ENCODE peak calls at places on chromosomes 12 and 14, in nine cellular contexts. F, C, L, E, G, O, P, X and I are unnamed samples.
A peak's percentile ranks its signal among the peaks of the same experiment; 100 is the strongest.

GRCh38 chr12:10184261-10184843 is 5.5 kb downstream of the TMEM52B start:
- DNase-seq in F (no peak), C (no peak), L (no peak), E (no peak), G (no peak), O (no peak), P (no peak), X (no peak), I (no peak)

GRCh38 chr14:57122129-57122528 is 146.6 kb downstream of the EXOC5 start:
- DNase-seq in F (no peak), C (no peak), L (no peak), E (no peak), G (no peak), O (no peak), P (no peak), X (no peak), I (no peak)

GRCh38 chr12:107522692-107523477 is 162.7 kb upstream of the PWP1 start:
- DNase-seq in F (peak; percentile 20), C (no peak), L (no peak), E (no peak), G (peak; percentile 21), O (no peak), P (no peak), X (no peak), I (no peak)

GRCh38 chr12:19239616-19240234 is 110.2 kb downstream of the PLEKHA5 start:
- DNase-seq in F (no peak), C (no peak), L (no peak), E (no peak), G (no peak), O (no peak), P (no peak), X (no peak), I (no peak)

GRCh38 chr14:54805521-54806322 is 96.9 kb downstream of the GCH1 start:
- DNase-seq in F (peak; percentile 62), C (peak; percentile 82), L (peak; percentile 68), E (peak; percentile 69), G (peak; percentile 86), O (peak; percentile 79), P (peak; percentile 85), X (peak; percentile 80), I (peak; percentile 89)

GRCh38 chr14:64788706-64789105 is 84.5 kb downstream of the PLEKHG3 start:
- DNase-seq in F (no peak), C (no peak), L (peak; percentile 37), E (no peak), G (peak; percentile 16), O (peak; percentile 76), P (peak; percentile 15), X (no peak), I (no peak)

GRCh38 chr14:61452452-61452851 is 131.1 kb downstream of the PRKCH start:
- DNase-seq in F (no peak), C (no peak), L (no peak), E (no peak), G (no peak), O (no peak), P (no peak), X (no peak), I (no peak)

GRCh38 chr14:49950275-49951250 is 57.7 kb downstream of the ARF6 start:
- DNase-seq in F (no peak), C (no peak), L (peak; percentile 66), E (peak; percentile 96), G (no peak), O (no peak), P (no peak), X (peak; percentile 88), I (no peak)

GRCh38 chr12:13204428-13204827 is 7.9 kb downstream of the EMP1 start:
- DNase-seq in F (no peak), C (no peak), L (no peak), E (no peak), G (no peak), O (no peak), P (no peak), X (no peak), I (no peak)

GRCh38 chr14:77406718-77407117 is 16.6 kb downstream of the NOXRED1 start:
- DNase-seq in F (no peak), C (no peak), L (no peak), E (no peak), G (peak; percentile 32), O (no peak), P (no peak), X (no peak), I (no peak)

GRCh38 chr12:51521554-51522276 is 69.3 kb upstream of the SCN8A start:
- DNase-seq in F (no peak), C (no peak), L (no peak), E (no peak), G (no peak), O (no peak), P (no peak), X (no peak), I (no peak)

GRCh38 chr12:62484234-62484633 is 17.6 kb downstream of the MON2 start:
- DNase-seq in F (no peak), C (no peak), L (no peak), E (no peak), G (no peak), O (no peak), P (no peak), X (no peak), I (no peak)

GRCh38 chr14:56487761-56488160 is 91.8 kb upstream of the TMEM260 start:
- DNase-seq in F (no peak), C (no peak), L (no peak), E (no peak), G (no peak), O (no peak), P (no peak), X (no peak), I (no peak)

DNA sequence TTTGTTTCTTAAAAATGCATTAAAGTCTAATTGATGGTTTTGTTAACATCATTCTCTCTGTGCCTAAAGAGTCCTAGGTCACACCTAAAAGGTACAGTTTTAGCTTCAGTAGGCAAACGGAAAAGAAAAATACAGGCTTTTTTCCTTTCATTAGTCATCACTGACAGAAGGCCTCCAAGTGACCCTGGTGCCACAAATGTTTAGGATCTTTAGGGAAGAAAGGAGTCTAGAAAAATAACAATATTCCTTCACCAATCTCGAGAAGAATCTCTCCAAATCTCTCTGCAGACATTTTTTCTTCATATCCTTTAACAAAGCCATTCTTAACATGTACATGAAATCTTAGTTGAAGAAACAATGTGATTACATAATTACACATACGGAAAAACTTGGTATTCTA is 2.0 kb downstream of the DENND5B start:
- DNase-seq in F (no peak), C (no peak), L (no peak), E (no peak), G (no peak), O (no peak), P (no peak), X (no peak), I (no peak)
- H3K27me3 ChIP-seq in F (no peaks in the 10 kb centered on the region), C (no peaks in the 10 kb centered on the region), L (no peaks in the 10 kb centered on the region), E (no peaks in the 10 kb centered on the region), G (peaks cover 8% of the 10 kb centered on the region), O (no peaks in the 10 kb centered on the region), P (no peaks in the 10 kb centered on the region), X (no peaks in the 10 kb centered on the region), I (no peaks in the 10 kb centered on the region)

GRCh38 chr12:97283297-97283696 is 179.3 kb upstream of the RMST start:
- DNase-seq in F (no peak), C (no peak), L (no peak), E (no peak), G (peak; percentile 30), O (no peak), P (no peak), X (no peak), I (no peak)

GRCh38 chr12:97292588-97292987 is 170.0 kb upstream of the RMST start:
- DNase-seq in F (no peak), C (no peak), L (no peak), E (no peak), G (no peak), O (no peak), P (no peak), X (no peak), I (no peak)

DNA sequence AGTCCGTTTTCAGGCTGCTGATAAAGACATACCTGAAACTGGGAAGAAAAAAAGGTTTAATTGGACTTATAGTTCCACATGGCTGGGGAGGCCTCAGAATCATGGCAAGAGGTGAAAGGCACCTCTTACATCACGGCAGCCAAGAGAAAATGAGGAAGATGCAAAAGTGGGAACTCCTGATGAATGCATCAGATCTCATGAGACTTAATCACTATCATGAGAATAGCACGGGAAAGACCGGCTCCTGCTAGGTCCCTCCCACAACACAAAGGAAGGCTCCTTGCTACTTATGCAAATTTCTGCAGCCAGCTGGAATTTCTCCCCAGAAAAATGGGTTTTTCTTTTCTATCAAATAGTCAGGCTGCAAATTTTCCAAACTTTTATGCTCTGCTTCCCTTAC is 174.1 kb upstream of the RMST start:
- DNase-seq in F (no peak), C (no peak), L (no peak), E (no peak), G (no peak), O (no peak), P (no peak), X (no peak), I (no peak)
- TF ChIP-seq POLR2A in F (no peak), C (no peak), L (no peak), E (no peak), G (no peak), O (no peak), P (no peak), X (no peak), I (no peak)

GRCh38 chr12:100199023-100199346 is 1.6 kb upstream of the ACTR6 start:
- DNase-seq in F (no peak), C (no peak), L (no peak), E (no peak), G (no peak), O (no peak), P (no peak), X (no peak), I (no peak)

GRCh38 chr12:100199347-100200136 is 1.1 kb upstream of the ACTR6 start:
- DNase-seq in F (peak; percentile 73), C (peak; percentile 67), L (peak; percentile 52), E (peak; percentile 68), G (peak; percentile 82), O (peak; percentile 64), P (no peak), X (peak; percentile 89), I (peak; percentile 82)

GRCh38 chr12:100201604-100202423 is 1.2 kb downstream of the ACTR6 start:
- DNase-seq in F (no peak), C (no peak), L (no peak), E (no peak), G (peak; percentile 25), O (no peak), P (no peak), X (no peak), I (no peak)

GRCh38 chr12:100200450-100201181 is at the start of gene ACTR6:
- DNase-seq in F (peak; percentile 93), C (peak; percentile 96), L (peak; percentile 92), E (peak; percentile 96), G (peak; percentile 97), O (peak; percentile 91), P (peak; percentile 97), X (peak; percentile 97), I (peak; percentile 98)

GRCh38 chr12:100197486-100197885 is 3.1 kb upstream of the ACTR6 start:
- DNase-seq in F (no peak), C (no peak), L (no peak), E (no peak), G (no peak), O (no peak), P (no peak), X (no peak), I (no peak)
- H3K27ac ChIP-seq in F (no peak overlapping the region), C (no peak overlapping the region), L (no peak overlapping the region), E (no peak overlapping the region), G (no peak overlapping the region), O (no peak overlapping the region), P (no peak overlapping the region), X (no peak overlapping the region), I (no peak overlapping the region)

DNA sequence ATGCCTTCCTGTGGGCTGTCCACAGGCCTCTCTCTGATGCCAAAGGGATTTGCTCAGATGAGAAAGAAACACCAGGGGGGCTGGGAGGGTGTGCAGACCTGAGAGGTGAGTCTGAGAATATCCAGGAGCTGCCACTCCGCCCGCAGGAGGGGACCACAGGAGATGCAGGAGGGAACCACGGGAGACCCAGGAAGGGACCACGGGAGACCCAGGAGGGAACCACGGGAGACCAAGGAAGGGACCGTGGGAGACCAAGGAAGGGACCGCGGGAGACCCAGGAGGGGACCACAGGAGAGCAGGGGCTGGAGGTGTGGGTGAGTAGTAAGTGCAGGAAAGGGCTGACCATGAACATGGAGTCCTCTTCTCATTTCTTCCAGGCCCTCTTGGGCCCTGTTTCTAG is 74.6 kb upstream of the SFSWAP start:
- DNase-seq in F (no peak), C (no peak), L (no peak), E (no peak), G (no peak), O (no peak), P (no peak), X (no peak), I (no peak)
- H3K27me3 ChIP-seq in F (peaks cover 2% of the 10 kb centered on the region), C (no peaks in the 10 kb centered on the region), L (peaks cover 27% of the 10 kb centered on the region), E (peaks cover 7% of the 10 kb centered on the region), G (no peaks in the 10 kb centered on the region), O (peaks cover 14% of the 10 kb centered on the region), P (no peaks in the 10 kb centered on the region), X (peaks cover 7% of the 10 kb centered on the region), I (no peaks in the 10 kb centered on the region)